ENCODE peak calls at places on chromosomes 7 and 10, in ten cellular contexts. S is colonic mucosa; R is SJSA1; X is neural progenitor cell; D is A549; Y is heart right ventricle; O is spleen; W is keratinocyte; T is suprapubic skin; Q is CD8-positive, alpha-beta memory T cell. V is an unnamed sample. For H3K4me1, the result is how much of the 10 kb centered on the place peaks cover.

GRCh38 chr10:48332871-48333216 is 26.4 kb downstream of the MAPK8 start:
- DNase-seq in O (no peak), S (no peak), R (no peak), T (no peak), Y (no peak), D (no peak), Q (no peak), X (no peak), W (no peak), V (no peak)

GRCh38 chr10:43260911-43261577 is 5.8 kb downstream of the RASGEF1A start:
- DNase-seq in W (no peak), R (no peak), D (no peak), T (no peak), X (no peak), Y (no peak), Q (no peak), O (peak), S (no peak), V (no peak)

GRCh38 chr10:108254089-108254488 is 1089.6 kb upstream of the SORCS1 start:
- DNase-seq in Q (no peak), Y (no peak), X (no peak), R (no peak), W (no peak), S (no peak), O (no peak), T (no peak), D (no peak), V (no peak)

GRCh38 chr10:66252986-66253385 is 672.9 kb upstream of the LRRTM3 start:
- DNase-seq in O (no peak), X (no peak), W (no peak), D (no peak), Q (no peak), Y (no peak), S (no peak), T (no peak), R (no peak), V (no peak)

GRCh38 chr10:102455893-102456471 is 4.6 kb upstream of the C10orf95 start:
- DNase-seq in T (no peak), O (no peak), S (no peak), D (peak), W (no peak), Q (no peak), Y (no peak), X (no peak), R (no peak), V (no peak)

GRCh38 chr7:121099572-121099971 is 111.1 kb downstream of the CPED1 start:
- DNase-seq in T (no peak), W (no peak), Y (no peak), S (no peak), Q (no peak), X (peak), O (no peak), D (no peak), R (no peak), V (no peak)

GRCh38 chr10:95295031-95295755 is 4.4 kb upstream of the PDLIM1 start:
- DNase-seq in T (peak), O (peak), S (peak), Q (peak), Y (peak), D (no peak), R (peak), W (no peak), X (peak), V (no peak)

GRCh38 chr10:71473671-71474599 is 77.2 kb downstream of the CDH23 start:
- DNase-seq in S (no peak), T (no peak), D (no peak), X (no peak), W (no peak), R (no peak), Q (no peak), O (peak), Y (peak), V (no peak)

GRCh38 chr7:97982647-97983046 is 7.3 kb downstream of the OCM2 start:
- DNase-seq in Y (no peak), W (no peak), T (no peak), Q (no peak), D (no peak), X (no peak), R (no peak), S (no peak), O (no peak), V (no peak)

GRCh38 chr10:76049581-76050290 is 618.3 kb downstream of the LRMDA start:
- DNase-seq in X (no peak), T (no peak), D (no peak), Q (no peak), O (no peak), R (no peak), W (no peak), S (no peak), Y (no peak), V (no peak)

GRCh38 chr10:62626817-62627216 is 177.7 kb upstream of the ADO start:
- DNase-seq in O (no peak), T (no peak), X (no peak), W (no peak), Y (no peak), Q (no peak), S (no peak), D (no peak), R (peak), V (no peak)

GRCh38 chr7:17952387-17952786 is 12.1 kb upstream of the SNX13 start:
- DNase-seq in Q (no peak), X (no peak), D (no peak), T (no peak), R (no peak), W (no peak), Y (no peak), S (no peak), O (no peak), V (no peak)

GRCh38 chr10:73439055-73439454 is 5.7 kb upstream of the MSS51 start:
- DNase-seq in T (no peak), Q (no peak), O (no peak), X (no peak), D (no peak), Y (no peak), R (no peak), W (no peak), S (no peak), V (no peak)

GRCh38 chr10:34827087-34827766 is 12.1 kb upstream of the PARD3 start:
- DNase-seq in T (no peak), D (no peak), R (no peak), S (no peak), X (no peak), W (no peak), Q (no peak), O (no peak), Y (no peak), V (no peak)

GRCh38 chr7:20744913-20745587 is 41.6 kb downstream of the SP8 start:
- DNase-seq in W (no peak), X (no peak), T (no peak), D (peak), Y (no peak), O (no peak), R (no peak), Q (no peak), S (no peak), V (peak)

GRCh38 chr7:99473315-99473596 is 566 bp downstream of the ZNF789 start:
- DNase-seq in O (no peak), T (no peak), D (peak), S (peak), Y (no peak), X (peak), W (no peak), Q (no peak), R (peak), V (peak)

GRCh38 chr7:10889266-10889898 is 84.3 kb upstream of the PHF14 start:
- DNase-seq in T (no peak), W (peak), O (no peak), X (peak), S (peak), R (peak), Y (no peak), D (peak), Q (peak), V (peak)

GRCh38 chr10:712089-712488 is 22.6 kb upstream of the DIP2C start:
- DNase-seq in Y (no peak), R (no peak), D (no peak), O (no peak), T (no peak), S (no peak), X (no peak), Q (no peak), W (no peak), V (no peak)

GRCh38 chr10:74628136-74628535 is 198.3 kb upstream of the KAT6B start:
- DNase-seq in Y (no peak), X (no peak), R (no peak), T (no peak), D (no peak), W (no peak), Q (no peak), S (no peak), O (no peak), V (no peak)

GRCh38 chr10:78362406-78363022 is 328.9 kb downstream of the RPS24 start:
- DNase-seq in X (no peak), S (no peak), R (peak), Y (peak), W (no peak), Q (no peak), T (no peak), O (peak), D (no peak), V (no peak)

GRCh38 chr10:73159038-73159648 is 8.7 kb downstream of the ECD start:
- DNase-seq in T (no peak), X (peak), S (peak), D (peak), R (peak), Q (peak), Y (peak), O (no peak), W (no peak), V (peak)

GRCh38 chr7:44281811-44282600 is 43.4 kb downstream of the CAMK2B start:
- DNase-seq in R (no peak), D (no peak), Y (peak), X (no peak), Q (no peak), T (peak), O (peak), S (no peak), W (no peak), V (no peak)

GRCh38 chr7:105906690-105907089 is 30.3 kb upstream of the ATXN7L1 start:
- DNase-seq in Q (no peak), D (no peak), T (no peak), S (no peak), Y (no peak), X (no peak), W (no peak), R (no peak), O (no peak), V (no peak)

GRCh38 chr7:69591805-69592204 is 6.5 kb upstream of the AUTS2 start:
- DNase-seq in W (no peak), Y (no peak), S (no peak), O (no peak), X (no peak), Q (no peak), D (no peak), T (no peak), R (no peak), V (no peak)

GRCh38 chr7:91288208-91288824 is 24.1 kb downstream of the FZD1 start:
- DNase-seq in Q (no peak), T (no peak), S (peak), W (no peak), D (peak), Y (peak), X (peak), R (no peak), O (no peak), V (no peak)

GRCh38 chr7:99521399-99521798 is 16.9 kb downstream of the ZKSCAN5 start:
- DNase-seq in O (no peak), Q (no peak), R (no peak), S (no peak), X (no peak), Y (no peak), W (no peak), D (no peak), T (no peak), V (no peak)

GRCh38 chr7:101832205-101832631 is 14.8 kb downstream of the CUX1 start:
- DNase-seq in R (no peak), X (no peak), W (no peak), D (no peak), S (no peak), Y (no peak), Q (no peak), O (no peak), T (no peak), V (no peak)

GRCh38 chr7:47444376-47445098 is 137.4 kb downstream of the TNS3 start:
- DNase-seq in D (peak), R (no peak), X (no peak), S (no peak), T (no peak), W (no peak), O (no peak), Y (no peak), Q (no peak), V (no peak)

GRCh38 chr7:158929306-158929705 is 72.9 kb downstream of the DYNC2I1 start:
- DNase-seq in Q (no peak), W (no peak), X (no peak), D (no peak), R (no peak), Y (no peak), O (no peak), T (no peak), S (no peak), V (no peak)

GRCh38 chr7:32500922-32501341 is 5.6 kb downstream of the AVL9 start:
- DNase-seq in Q (no peak), S (no peak), X (no peak), W (no peak), T (no peak), R (peak), D (no peak), O (no peak), Y (no peak), V (no peak)

GRCh38 chr7:52838981-52839411 is 196.4 kb upstream of the POM121L12 start:
- DNase-seq in Q (no peak), R (no peak), T (no peak), W (no peak), Y (no peak), X (no peak), O (no peak), S (no peak), D (no peak), V (no peak)

GRCh38 chr7:75879771-75880184 is 944 bp downstream of the RHBDD2 start:
- DNase-seq in T (no peak), W (no peak), D (no peak), Y (no peak), X (peak), R (peak), Q (no peak), O (no peak), S (no peak), V (no peak)

GRCh38 chr10:3850999-3851937 is 66.3 kb upstream of the KLF6 start:
- DNase-seq in X (no peak), W (peak), S (no peak), Y (no peak), D (peak), T (peak), R (peak), Q (no peak), O (no peak), V (no peak)
- H3K27ac ChIP-seq in X (no peak), W (peak), S (peak), Y (peak), D (peak), T (peak), R (peak), Q (peak), O (peak), V (no peak)

GRCh38 chr7:155800741-155801267 is 11.5 kb downstream of the SHH start:
- DNase-seq in Q (no peak), O (no peak), R (no peak), T (no peak), X (no peak), W (no peak), S (no peak), Y (no peak), D (no peak), V (no peak)
- H3K4me3 ChIP-seq in Q (no peak), O (no peak), R (no peak), T (no peak), X (no peak), W (no peak), S (no peak), Y (no peak), D (no peak), V (no peak)

GRCh38 chr10:114021135-114021534 is 22.5 kb upstream of the ADRB1 start:
- DNase-seq in Q (no peak), R (no peak), W (no peak), X (no peak), T (no peak), O (no peak), Y (no peak), D (no peak), S (no peak), V (no peak)
- H3K4me1 ChIP-seq in Q (under half), R (under half), W (under half), X (under half), T (under half), O (under half), Y (under half), D (under half), S (under half), V (under half)

GRCh38 chr10:23099079-23099478 is 3.7 kb downstream of the MSRB2 start:
- DNase-seq in Q (no peak), R (no peak), D (no peak), Y (no peak), O (no peak), X (no peak), S (no peak), W (no peak), T (no peak), V (no peak)

GRCh38 chr10:23096814-23097549 is 1.6 kb downstream of the MSRB2 start:
- DNase-seq in R (no peak), Y (no peak), Q (no peak), D (no peak), T (no peak), O (no peak), S (no peak), X (no peak), W (no peak), V (no peak)

GRCh38 chr10:23100331-23101030 is 5.1 kb downstream of the MSRB2 start:
- DNase-seq in Q (no peak), T (no peak), X (no peak), R (no peak), S (no peak), Y (no peak), D (no peak), O (no peak), W (no peak), V (no peak)

GRCh38 chr10:23095966-23096813 is 811 bp downstream of the MSRB2 start:
- DNase-seq in T (peak), O (peak), W (no peak), R (peak), Y (peak), X (peak), S (peak), Q (peak), D (peak), V (peak)

GRCh38 chr10:23099816-23100215 is 4.4 kb downstream of the MSRB2 start:
- DNase-seq in Q (no peak), X (peak), D (no peak), O (no peak), W (no peak), R (peak), Y (no peak), T (no peak), S (peak), V (peak)
- H3K27ac ChIP-seq in Q (no peak), X (peak), D (no peak), O (peak), W (peak), R (no peak), Y (peak), T (no peak), S (peak), V (no peak)

GRCh38 chr7:131007439-131008330 is 273.7 kb upstream of the KLF14 start:
- DNase-seq in D (peak), Q (no peak), O (peak), X (peak), Y (no peak), T (no peak), S (peak), W (no peak), R (peak), V (peak)
- H3K4me3 ChIP-seq in D (no peak), Q (no peak), O (no peak), X (no peak), Y (no peak), T (no peak), S (no peak), W (no peak), R (no peak), V (no peak)

GRCh38 chr7:1454471-1455065 is 4.7 kb downstream of the MICALL2 start:
- DNase-seq in O (no peak), T (no peak), Y (no peak), W (no peak), D (no peak), R (no peak), S (no peak), Q (no peak), X (no peak), V (no peak)
- H3K4me1 ChIP-seq in O (under half), T (half or more), Y (under half), W (under half), D (under half), R (under half), S (under half), Q (under half), X (under half), V (under half)